ENCODE peak calls at places on chromosomes 13 and 19, in nine cellular contexts. L is GM13976, N is Peyer's patch, J is progenitor cell of endocrine pancreas, G is cardiac muscle cell, T is glutamatergic neuron, F is AG04449, Q is breast epithelium, K is omental fat pad. U is an unnamed sample.

GRCh38 chr19:4436231-4436630 is 21.4 kb downstream of the UBXN6 start:
- DNase-seq in L (no peak), N (no peak), J (no peak), G (no peak), T (no peak), F (no peak), Q (no peak), K (no peak), U (no peak)

GRCh38 chr13:113157929-113158747 is at the start of gene PROZ:
- DNase-seq in L (no peak), N (peak; percentile 10), J (no peak), G (no peak), T (no peak), F (no peak), Q (no peak), K (no peak), U (no peak)

GRCh38 chr13:28237944-28238343 is 99.6 kb downstream of the PAN3 start:
- DNase-seq in L (no peak), N (no peak), J (no peak), G (no peak), T (no peak), F (no peak), Q (no peak), K (no peak), U (no peak)

GRCh38 chr13:28486144-28486543 is 8.8 kb downstream of the FLT1 start:
- DNase-seq in L (no peak), N (no peak), J (no peak), G (peak; percentile 41), T (no peak), F (no peak), Q (no peak), K (no peak), U (no peak)

GRCh38 chr19:35292986-35293732 is 1.2 kb downstream of the MAG start:
- DNase-seq in L (no peak), N (no peak), J (no peak), G (no peak), T (no peak), F (no peak), Q (no peak), K (no peak), U (no peak)

GRCh38 chr19:41225238-41226052 is 6.4 kb downstream of the AXL start:
- DNase-seq in L (no peak), N (peak; percentile 25), J (no peak), G (peak; percentile 98), T (no peak), F (peak; percentile 99), Q (peak; percentile 35), K (peak; percentile 56), U (no peak)

GRCh38 chr13:83839158-83839557 is 43.1 kb downstream of the SLITRK1 start:
- DNase-seq in L (no peak), N (no peak), J (no peak), G (no peak), T (no peak), F (no peak), Q (no peak), K (no peak), U (no peak)

GRCh38 chr19:23283925-23284324 is 33.7 kb upstream of the ZNF724 start:
- DNase-seq in L (no peak), N (peak; percentile 61), J (peak; percentile 19), G (peak; percentile 27), T (peak; percentile 71), F (no peak), Q (peak; percentile 27), K (peak; percentile 35), U (no peak)

GRCh38 chr19:18761531-18762110 is 29.5 kb downstream of the COMP start:
- DNase-seq in L (no peak), N (no peak), J (no peak), G (no peak), T (no peak), F (no peak), Q (no peak), K (no peak), U (no peak)

GRCh38 chr13:27919934-27920676 is at the start of gene PDX1:
- DNase-seq in L (peak; percentile 67), N (no peak), J (peak; percentile 83), G (no peak), T (peak; percentile 71), F (no peak), Q (no peak), K (no peak), U (no peak)

GRCh38 chr13:101751488-101751887 is 299.0 kb downstream of the ITGBL1 start:
- DNase-seq in L (no peak), N (no peak), J (no peak), G (peak; percentile 74), T (no peak), F (peak; percentile 46), Q (no peak), K (no peak), U (no peak)

GRCh38 chr19:47086280-47086679 is 27.3 kb downstream of the ZC3H4 start:
- DNase-seq in L (no peak), N (no peak), J (no peak), G (no peak), T (no peak), F (no peak), Q (no peak), K (no peak), U (no peak)

GRCh38 chr19:29672933-29673336 is 7.7 kb downstream of the PLEKHF1 start:
- DNase-seq in L (peak; percentile 75), N (peak; percentile 94), J (no peak), G (no peak), T (no peak), F (no peak), Q (no peak), K (peak; percentile 20), U (no peak)

GRCh38 chr13:30091035-30091434 is 216.3 kb downstream of the KATNAL1 start:
- DNase-seq in L (no peak), N (no peak), J (no peak), G (no peak), T (no peak), F (no peak), Q (no peak), K (no peak), U (no peak)

GRCh38 chr19:57302020-57302465 is 18.2 kb upstream of the ZNF543 start:
- DNase-seq in L (no peak), N (no peak), J (no peak), G (peak; percentile 97), T (no peak), F (peak; percentile 85), Q (peak; percentile 78), K (no peak), U (no peak)

GRCh38 chr19:18785179-18786124 is 5.7 kb downstream of the COMP start:
- DNase-seq in L (peak; percentile 97), N (peak; percentile 55), J (peak; percentile 67), G (peak; percentile 64), T (peak; percentile 81), F (no peak), Q (no peak), K (peak; percentile 48), U (peak; percentile 72)

GRCh38 chr13:41655997-41656396 is 198.6 kb downstream of the RGCC start:
- DNase-seq in L (no peak), N (no peak), J (no peak), G (no peak), T (no peak), F (no peak), Q (no peak), K (no peak), U (no peak)

GRCh38 chr13:23741879-23742510 is 147.2 kb downstream of the MIPEP start:
- DNase-seq in L (no peak), N (no peak), J (no peak), G (no peak), T (peak; percentile 68), F (no peak), Q (no peak), K (no peak), U (no peak)

GRCh38 chr13:100131863-100132574 is 43.1 kb downstream of the PCCA start:
- DNase-seq in L (no peak), N (no peak), J (no peak), G (peak; percentile 77), T (no peak), F (peak; percentile 41), Q (no peak), K (no peak), U (no peak)

GRCh38 chr19:47428177-47428894 is 9.0 kb upstream of the MEIS3 start:
- DNase-seq in L (peak; percentile 92), N (peak; percentile 62), J (peak; percentile 78), G (peak; percentile 100), T (peak; percentile 98), F (peak; percentile 75), Q (peak; percentile 93), K (peak; percentile 82), U (peak; percentile 98)

DNA sequence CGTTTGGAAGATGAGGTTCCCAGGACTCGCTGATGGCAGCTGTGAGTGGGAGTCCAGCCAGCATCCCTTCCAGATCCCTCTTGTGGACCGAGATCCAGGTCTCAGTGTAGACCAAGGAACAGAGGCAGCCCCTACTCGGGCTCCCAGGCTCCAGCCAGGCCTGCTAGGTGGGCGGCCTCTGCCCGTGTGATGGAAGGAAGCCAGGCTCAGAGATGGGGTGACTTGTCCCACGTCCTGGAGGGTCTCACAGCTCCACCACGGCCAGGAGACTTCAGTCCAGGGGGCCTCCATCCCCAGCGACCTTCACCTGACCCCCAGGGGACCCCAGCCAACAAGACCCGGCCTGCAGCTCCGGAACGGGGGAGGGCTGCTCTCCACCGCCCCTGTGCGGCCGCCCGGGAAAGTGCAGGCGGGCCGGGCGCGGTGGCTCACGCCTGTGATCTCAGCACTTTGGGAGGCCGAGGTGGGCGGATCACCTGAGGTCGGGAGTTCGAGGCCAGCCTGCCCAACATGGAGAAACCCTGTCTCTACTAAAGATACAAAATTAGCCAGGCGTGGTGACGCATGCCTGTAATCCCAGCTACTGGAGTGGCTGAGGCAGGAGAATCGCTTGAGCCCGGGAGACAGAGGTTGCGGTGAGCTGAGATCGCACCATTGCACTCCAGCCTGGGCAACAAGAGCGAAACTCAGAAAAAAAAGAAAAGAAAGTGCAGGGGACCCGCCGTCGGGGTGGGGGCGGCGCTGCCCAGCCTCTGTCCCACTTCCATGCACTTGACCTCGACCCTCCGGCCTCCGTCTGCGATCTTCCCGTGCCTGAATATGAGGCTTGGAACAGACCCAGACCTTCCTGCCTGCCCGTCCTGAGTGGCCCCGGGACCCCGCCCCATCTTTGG is 600 bp upstream of the MADCAM1 start:
- DNase-seq in L (peak; percentile 71), N (no peak), J (peak; percentile 59), G (peak; percentile 49), T (peak; percentile 79), F (no peak), Q (no peak), K (no peak), U (peak; percentile 66)
- TF ChIP-seq CTCF in L (peak; percentile 51), N (peak; percentile 63), J (peak; percentile 76), G (peak; percentile 77), T (peak; percentile 94), F (peak; percentile 76), Q (peak; percentile 53), K (peak; percentile 33), U (peak; percentile 83)

GRCh38 chr19:55536951-55537740 is at the start of gene SBK2:
- DNase-seq in L (no peak), N (no peak), J (peak; percentile 68), G (no peak), T (peak; percentile 64), F (no peak), Q (no peak), K (no peak), U (no peak)
- TF ChIP-seq CTCF in L (no peak), N (no peak), J (peak; percentile 57), G (peak; percentile 18), T (no peak), F (peak; percentile 0), Q (no peak), K (no peak), U (no peak)

GRCh38 chr19:15173746-15174404 is 26.9 kb downstream of the NOTCH3 start:
- DNase-seq in L (no peak), N (no peak), J (no peak), G (peak; percentile 21), T (no peak), F (no peak), Q (no peak), K (no peak), U (no peak)
- TF ChIP-seq CTCF in L (peak; percentile 22), N (no peak), J (no peak), G (peak; percentile 23), T (no peak), F (no peak), Q (no peak), K (no peak), U (no peak)

GRCh38 chr19:16778796-16779411 is 50.3 kb upstream of the SIN3B start:
- DNase-seq in L (peak; percentile 76), N (peak; percentile 68), J (no peak), G (peak; percentile 70), T (peak; percentile 59), F (no peak), Q (no peak), K (no peak), U (no peak)
- TF ChIP-seq CTCF in L (peak; percentile 52), N (peak; percentile 41), J (peak; percentile 38), G (peak; percentile 71), T (no peak), F (peak; percentile 77), Q (peak; percentile 34), K (no peak), U (no peak)

U was measured in mesothelial cell of epicardium.